ENCODE peak calls at places on chromosomes 1 and 21, in four cellular contexts. K is IMR-90, W is K562, L is GM12878. B is an unnamed sample.

GRCh38 chr1:227949954-227950734 is 2.4 kb upstream of the WNT9A start:
- DNase-seq in K (no peak), W (no peak), L (no peak), B (no peak)

GRCh38 chr1:15430787-15431570 is 7.3 kb upstream of the CTRC start:
- DNase-seq in K (peak), W (peak), L (no peak), B (peak)

GRCh38 chr1:19872190-19872589 is 10.0 kb upstream of the OTUD3 start:
- DNase-seq in K (no peak), W (peak), L (no peak), B (no peak)

GRCh38 chr1:26169669-26170471 is at the start of gene ZNF593:
- DNase-seq in K (peak), W (peak), L (peak), B (peak)

GRCh38 chr1:155010211-155010918 is 7.8 kb downstream of the ZBTB7B start:
- DNase-seq in K (no peak), W (no peak), L (no peak), B (no peak)

GRCh38 chr1:224762046-224762445 is 145.9 kb downstream of the CNIH3 start:
- DNase-seq in K (no peak), W (no peak), L (no peak), B (no peak)

GRCh38 chr1:150619576-150620509 is 9.6 kb downstream of the ENSA start:
- DNase-seq in K (peak), W (peak), L (no peak), B (peak)

GRCh38 chr1:74334147-74334546 is 99.0 kb downstream of the TNNI3K start:
- DNase-seq in K (peak), W (no peak), L (no peak), B (no peak)

GRCh38 chr1:33312413-33312749 is 8.5 kb downstream of the A3GALT2 start:
- DNase-seq in K (no peak), W (no peak), L (no peak), B (no peak)

GRCh38 chr1:37556712-37557196 is at the start of gene DNALI1:
- DNase-seq in K (peak), W (peak), L (no peak), B (peak)

GRCh38 chr21:34276711-34277425 is 86.9 kb upstream of the KCNE2 start:
- DNase-seq in K (no peak), W (peak), L (peak), B (no peak)

GRCh38 chr1:159752135-159752580 is 28.6 kb upstream of the DUSP23 start:
- DNase-seq in K (peak), W (no peak), L (no peak), B (peak)

GRCh38 chr1:43541721-43542401 is 11.2 kb downstream of the PTPRF start:
- DNase-seq in K (no peak), W (no peak), L (no peak), B (no peak)

GRCh38 chr21:35202431-35202830 is 153.3 kb upstream of the RUNX1 start:
- DNase-seq in K (peak), W (no peak), L (no peak), B (peak)

GRCh38 chr21:44391345-44392091 is 38.1 kb downstream of the TRPM2 start:
- DNase-seq in K (no peak), W (no peak), L (no peak), B (no peak)

GRCh38 chr1:234658143-234658542 is 48.2 kb upstream of the IRF2BP2 start:
- DNase-seq in K (peak), W (no peak), L (no peak), B (no peak)

GRCh38 chr1:206145771-206146290 is 28.6 kb upstream of the AVPR1B start:
- DNase-seq in K (no peak), W (no peak), L (no peak), B (no peak)

GRCh38 chr1:218346391-218347204 is 1.5 kb downstream of the TGFB2 start:
- DNase-seq in K (peak), W (no peak), L (no peak), B (peak)

GRCh38 chr1:235933483-235934116 is 66.9 kb upstream of the LYST start:
- DNase-seq in K (no peak), W (no peak), L (no peak), B (peak)

GRCh38 chr1:67149179-67149770 is 14.5 kb upstream of the C1orf141 start:
- DNase-seq in K (peak), W (peak), L (peak), B (peak)

GRCh38 chr1:145985502-145986439 is 10.6 kb downstream of the TXNIP start:
- DNase-seq in K (peak), W (no peak), L (no peak), B (peak)

GRCh38 chr1:176720835-176721234 is 257.9 kb downstream of the PAPPA2 start:
- DNase-seq in K (no peak), W (peak), L (no peak), B (no peak)

GRCh38 chr1:205237526-205238484 is 10.1 kb downstream of the TMCC2 start:
- DNase-seq in K (no peak), W (peak), L (no peak), B (no peak)

GRCh38 chr1:54980528-54981241 is at the start of gene TMEM61:
- DNase-seq in K (no peak), W (no peak), L (no peak), B (no peak)

GRCh38 chr1:213519098-213519497 is 468.1 kb downstream of the RPS6KC1 start:
- DNase-seq in K (no peak), W (no peak), L (no peak), B (no peak)

GRCh38 chr1:154624756-154625643 is 17.0 kb upstream of the ADAR start:
- DNase-seq in K (peak), W (no peak), L (no peak), B (no peak)

GRCh38 chr1:115107501-115108260 is 18.4 kb upstream of the TSPAN2 start:
- DNase-seq in K (peak), W (no peak), L (no peak), B (no peak)

GRCh38 chr1:150596095-150596892 is 16.9 kb upstream of the MCL1 start:
- DNase-seq in K (peak), W (no peak), L (no peak), B (no peak)

GRCh38 chr1:41051022-41051421 is 29.5 kb upstream of the SLFNL1 start:
- DNase-seq in K (no peak), W (no peak), L (no peak), B (peak)

GRCh38 chr21:42623684-42624083 is 29.7 kb upstream of the PDE9A start:
- DNase-seq in K (no peak), W (no peak), L (no peak), B (no peak)

GRCh38 chr1:208513799-208514198 is 269.6 kb upstream of the PLXNA2 start:
- DNase-seq in K (no peak), W (no peak), L (no peak), B (no peak)

GRCh38 chr1:171372418-171373088 is 58.6 kb downstream of the FMO4 start:
- DNase-seq in K (no peak), W (no peak), L (no peak), B (no peak)

GRCh38 chr1:246836169-246836568 is 95.6 kb downstream of the AHCTF1 start:
- DNase-seq in K (peak), W (no peak), L (no peak), B (no peak)

GRCh38 chr1:155940531-155940992 is 876 bp upstream of the RXFP4 start:
- DNase-seq in K (peak), W (no peak), L (no peak), B (peak)

GRCh38 chr21:35611752-35612151 is 448.6 kb downstream of the SETD4 start:
- DNase-seq in K (peak), W (no peak), L (no peak), B (no peak)

GRCh38 chr21:26795866-26796329 is 49.3 kb downstream of the ADAMTS1 start:
- DNase-seq in K (peak), W (no peak), L (no peak), B (peak)

GRCh38 chr1:11376981-11377583 is 101.9 kb upstream of the DISP3 start:
- DNase-seq in K (no peak), W (no peak), L (no peak), B (no peak)

GRCh38 chr1:96782861-96783260 is 61.3 kb downstream of the PTBP2 start:
- DNase-seq in K (peak), W (no peak), L (no peak), B (no peak)

GRCh38 chr1:212070720-212071302 is 35.3 kb downstream of the DTL start:
- DNase-seq in K (peak), W (peak), L (no peak), B (peak)

GRCh38 chr1:51170342-51170741 is 65.7 kb upstream of the RNF11 start:
- DNase-seq in K (peak), W (no peak), L (no peak), B (no peak)

GRCh38 chr1:100360790-100361232 is 8.5 kb downstream of the CDC14A start:
- DNase-seq in K (peak), W (peak), L (no peak), B (peak)
- TF ChIP-seq FOS in K (no peak), W (no peak), L (no peak), B (no peak)

GRCh38 chr1:21628798-21629393 is 40.3 kb downstream of the RAP1GAP start:
- DNase-seq in K (no peak), W (no peak), L (no peak), B (no peak)

GRCh38 chr1:21631944-21632887 is 36.9 kb downstream of the RAP1GAP start:
- DNase-seq in K (no peak), W (peak), L (no peak), B (no peak)

GRCh38 chr1:21629971-21630370 is 39.2 kb downstream of the RAP1GAP start:
- DNase-seq in K (no peak), W (no peak), L (no peak), B (no peak)

GRCh38 chr1:21633141-21633755 is 35.9 kb downstream of the RAP1GAP start:
- DNase-seq in K (no peak), W (no peak), L (no peak), B (no peak)

GRCh38 chr1:21630571-21631338 is 38.4 kb downstream of the RAP1GAP start:
- DNase-seq in K (no peak), W (no peak), L (no peak), B (no peak)
- H2AFZ ChIP-seq in K (peak), W (no peak), L (no peak), B (no peak)

GRCh38 chr1:229862017-229862774 is 204.8 kb upstream of the GALNT2 start:
- DNase-seq in K (no peak), W (no peak), L (no peak), B (no peak)
- TF ChIP-seq FOS in K (no peak), W (no peak), L (no peak), B (no peak)

GRCh38 chr21:36718951-36719501 is 20.1 kb downstream of the SIM2 start:
- DNase-seq in K (no peak), W (peak), L (no peak), B (no peak)
- H2AFZ ChIP-seq in K (peak), W (peak), L (no peak), B (no peak)

GRCh38 chr21:16047857-16048256 is 318.1 kb downstream of the USP25 start:
- DNase-seq in K (peak), W (no peak), L (no peak), B (no peak)
- TF ChIP-seq FOS in K (no peak), W (no peak), L (no peak), B (no peak)

B was measured in endothelial cell of umbilical vein.